ENCODE peak calls at places on chromosomes 12 and 14, in seven cellular contexts. One of them, this sample, is unnamed.

GRCh38 chr14:32711103-32711680 is 227.5 kb upstream of the NPAS3 start:
- DNase-seq in aorta: no peak
- DNase-seq in colonic mucosa: peak; percentile 22
- DNase-seq in body of pancreas: peak; percentile 51
- DNase-seq in naive thymus-derived CD4-positive, alpha-beta T cell: no peak
- DNase-seq in AG10803: peak; percentile 37
- DNase-seq in pancreas: peak; percentile 30
- DNase-seq in this sample: no peak

GRCh38 chr12:75850751-75851462 is 180.7 kb downstream of the PHLDA1 start:
- DNase-seq in aorta: no peak
- DNase-seq in colonic mucosa: peak; percentile 22
- DNase-seq in body of pancreas: no peak
- DNase-seq in naive thymus-derived CD4-positive, alpha-beta T cell: no peak
- DNase-seq in AG10803: peak; percentile 45
- DNase-seq in pancreas: no peak
- DNase-seq in this sample: peak; percentile 74

GRCh38 chr14:61514927-61515326 is 180.4 kb upstream of the HIF1A start:
- DNase-seq in aorta: no peak
- DNase-seq in colonic mucosa: no peak
- DNase-seq in body of pancreas: no peak
- DNase-seq in naive thymus-derived CD4-positive, alpha-beta T cell: no peak
- DNase-seq in AG10803: no peak
- DNase-seq in pancreas: no peak
- DNase-seq in this sample: no peak

GRCh38 chr12:120710805-120711296 is 593 bp downstream of the UNC119B start:
- DNase-seq in aorta: no peak
- DNase-seq in colonic mucosa: peak; percentile 51
- DNase-seq in body of pancreas: no peak
- DNase-seq in naive thymus-derived CD4-positive, alpha-beta T cell: peak; percentile 13
- DNase-seq in AG10803: no peak
- DNase-seq in pancreas: peak; percentile 27
- DNase-seq in this sample: no peak

GRCh38 chr14:29028973-29029582 is 262.5 kb downstream of the FOXG1 start:
- DNase-seq in aorta: no peak
- DNase-seq in colonic mucosa: no peak
- DNase-seq in body of pancreas: peak; percentile 29
- DNase-seq in naive thymus-derived CD4-positive, alpha-beta T cell: no peak
- DNase-seq in AG10803: no peak
- DNase-seq in pancreas: peak; percentile 13
- DNase-seq in this sample: no peak

GRCh38 chr14:77867476-77867875 is 67.6 kb downstream of the ADCK1 start:
- DNase-seq in aorta: no peak
- DNase-seq in colonic mucosa: no peak
- DNase-seq in body of pancreas: no peak
- DNase-seq in naive thymus-derived CD4-positive, alpha-beta T cell: no peak
- DNase-seq in AG10803: no peak
- DNase-seq in pancreas: no peak
- DNase-seq in this sample: no peak

GRCh38 chr12:68267892-68268396 is 14.5 kb upstream of the IL22 start:
- DNase-seq in aorta: no peak
- DNase-seq in colonic mucosa: no peak
- DNase-seq in body of pancreas: no peak
- DNase-seq in naive thymus-derived CD4-positive, alpha-beta T cell: no peak
- DNase-seq in AG10803: peak; percentile 96
- DNase-seq in pancreas: no peak
- DNase-seq in this sample: peak; percentile 64

GRCh38 chr12:85714425-85714824 is 121.8 kb downstream of the RASSF9 start:
- DNase-seq in aorta: no peak
- DNase-seq in colonic mucosa: no peak
- DNase-seq in body of pancreas: no peak
- DNase-seq in naive thymus-derived CD4-positive, alpha-beta T cell: no peak
- DNase-seq in AG10803: no peak
- DNase-seq in pancreas: no peak
- DNase-seq in this sample: no peak

GRCh38 chr14:105880616-105881015 is 354.2 kb downstream of the TMEM121 start:
- DNase-seq in aorta: peak; percentile 34
- DNase-seq in colonic mucosa: no peak
- DNase-seq in body of pancreas: no peak
- DNase-seq in naive thymus-derived CD4-positive, alpha-beta T cell: no peak
- DNase-seq in AG10803: no peak
- DNase-seq in pancreas: no peak
- DNase-seq in this sample: no peak

GRCh38 chr14:105878554-105878953 is 352.2 kb downstream of the TMEM121 start:
- DNase-seq in aorta: peak; percentile 11
- DNase-seq in colonic mucosa: no peak
- DNase-seq in body of pancreas: no peak
- DNase-seq in naive thymus-derived CD4-positive, alpha-beta T cell: no peak
- DNase-seq in AG10803: no peak
- DNase-seq in pancreas: no peak
- DNase-seq in this sample: no peak

GRCh38 chr14:105879503-105879866 is 353.1 kb downstream of the TMEM121 start:
- DNase-seq in aorta: no peak
- DNase-seq in colonic mucosa: no peak
- DNase-seq in body of pancreas: no peak
- DNase-seq in naive thymus-derived CD4-positive, alpha-beta T cell: no peak
- DNase-seq in AG10803: no peak
- DNase-seq in pancreas: no peak
- DNase-seq in this sample: no peak

GRCh38 chr14:105881021-105881930 is 354.9 kb downstream of the TMEM121 start:
- DNase-seq in aorta: peak; percentile 32
- DNase-seq in colonic mucosa: no peak
- DNase-seq in body of pancreas: no peak
- DNase-seq in naive thymus-derived CD4-positive, alpha-beta T cell: no peak
- DNase-seq in AG10803: no peak
- DNase-seq in pancreas: no peak
- DNase-seq in this sample: no peak

DNA sequence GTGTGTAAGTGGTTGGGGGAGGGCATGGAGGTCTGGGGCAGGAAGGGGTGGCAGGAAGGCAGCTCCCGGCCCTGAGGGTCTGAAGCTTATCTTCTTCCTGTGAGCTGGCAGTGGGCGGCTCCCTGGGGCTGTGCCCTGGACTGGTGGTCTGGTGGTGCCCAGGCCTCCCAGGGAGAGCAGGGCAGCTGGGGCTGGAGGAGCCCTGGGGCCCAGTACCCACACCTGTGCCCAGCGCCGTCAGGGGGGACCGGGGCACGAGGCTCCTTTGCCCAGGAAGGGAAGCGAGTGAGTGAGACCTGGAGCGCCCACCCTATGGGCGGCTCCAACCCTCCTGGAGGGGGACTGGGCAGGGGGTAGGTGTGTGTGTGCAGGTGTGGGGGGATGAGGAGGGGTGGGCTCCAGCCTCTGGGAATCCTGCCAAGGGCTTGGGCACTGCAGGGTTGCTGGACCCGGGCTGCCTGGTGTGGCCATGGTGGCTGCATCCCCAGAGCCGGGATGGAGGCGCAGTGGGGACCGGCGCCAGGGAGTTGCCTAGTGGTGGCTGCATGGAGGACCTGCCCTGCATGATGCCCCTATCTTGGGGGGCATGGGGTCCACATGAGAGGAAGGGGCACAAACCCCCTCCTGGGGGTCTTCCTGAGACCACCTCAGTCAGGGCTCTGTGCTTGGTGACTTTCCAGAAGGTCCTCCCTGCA is 353.6 kb downstream of the TMEM121 start:
- DNase-seq in aorta: peak; percentile 29
- DNase-seq in colonic mucosa: no peak
- DNase-seq in body of pancreas: no peak
- DNase-seq in naive thymus-derived CD4-positive, alpha-beta T cell: no peak
- DNase-seq in AG10803: no peak
- DNase-seq in pancreas: no peak
- DNase-seq in this sample: no peak
- H3K4me3 ChIP-seq in aorta: no peak overlapping the region
- H3K4me3 ChIP-seq in colonic mucosa: no peak overlapping the region
- H3K4me3 ChIP-seq in body of pancreas: no peak overlapping the region
- H3K4me3 ChIP-seq in naive thymus-derived CD4-positive, alpha-beta T cell: no peak overlapping the region
- H3K4me3 ChIP-seq in AG10803: no peak overlapping the region
- H3K4me3 ChIP-seq in pancreas: no peak overlapping the region
- H3K4me3 ChIP-seq in this sample: no peak overlapping the region

GRCh38 chr14:103126873-103127304 is 3.6 kb downstream of the TNFAIP2 start:
- DNase-seq in aorta: peak; percentile 49
- DNase-seq in colonic mucosa: peak; percentile 56
- DNase-seq in body of pancreas: peak; percentile 87
- DNase-seq in naive thymus-derived CD4-positive, alpha-beta T cell: no peak
- DNase-seq in AG10803: no peak
- DNase-seq in pancreas: peak; percentile 86
- DNase-seq in this sample: no peak
- H3K4me3 ChIP-seq in aorta: no peak overlapping the region
- H3K4me3 ChIP-seq in colonic mucosa: peak overlapping the region; percentile 16
- H3K4me3 ChIP-seq in body of pancreas: no peak overlapping the region
- H3K4me3 ChIP-seq in naive thymus-derived CD4-positive, alpha-beta T cell: no peak overlapping the region
- H3K4me3 ChIP-seq in AG10803: peak overlapping the region; percentile 20
- H3K4me3 ChIP-seq in pancreas: peak overlapping the region; percentile 27
- H3K4me3 ChIP-seq in this sample: peak overlapping the region; percentile 25

GRCh38 chr12:131928080-131928764 is 854 bp upstream of the PUS1 start:
- DNase-seq in aorta: no peak
- DNase-seq in colonic mucosa: no peak
- DNase-seq in body of pancreas: no peak
- DNase-seq in naive thymus-derived CD4-positive, alpha-beta T cell: no peak
- DNase-seq in AG10803: peak; percentile 27
- DNase-seq in pancreas: no peak
- DNase-seq in this sample: no peak
- H3K4me3 ChIP-seq in aorta: peak overlapping the region; percentile 31
- H3K4me3 ChIP-seq in colonic mucosa: peak overlapping the region; percentile 91
- H3K4me3 ChIP-seq in body of pancreas: peak overlapping the region; percentile 56
- H3K4me3 ChIP-seq in naive thymus-derived CD4-positive, alpha-beta T cell: peak overlapping the region; percentile 75
- H3K4me3 ChIP-seq in AG10803: peak overlapping the region; percentile 65
- H3K4me3 ChIP-seq in pancreas: peak overlapping the region; percentile 64
- H3K4me3 ChIP-seq in this sample: peak overlapping the region; percentile 93

GRCh38 chr14:105399441-105399775 is 1.1 kb downstream of the TEX22 start:
- DNase-seq in aorta: peak; percentile 47
- DNase-seq in colonic mucosa: no peak
- DNase-seq in body of pancreas: no peak
- DNase-seq in naive thymus-derived CD4-positive, alpha-beta T cell: no peak
- DNase-seq in AG10803: no peak
- DNase-seq in pancreas: no peak
- DNase-seq in this sample: no peak
- H3K4me3 ChIP-seq in aorta: no peak overlapping the region
- H3K4me3 ChIP-seq in colonic mucosa: peak overlapping the region; percentile 74
- H3K4me3 ChIP-seq in body of pancreas: no peak overlapping the region
- H3K4me3 ChIP-seq in naive thymus-derived CD4-positive, alpha-beta T cell: peak overlapping the region; percentile 63
- H3K4me3 ChIP-seq in AG10803: peak overlapping the region; percentile 84
- H3K4me3 ChIP-seq in pancreas: peak overlapping the region; percentile 86
- H3K4me3 ChIP-seq in this sample: peak overlapping the region; percentile 80

GRCh38 chr12:4027412-4027811 is 154.2 kb upstream of the PARP11 start:
- DNase-seq in aorta: no peak
- DNase-seq in colonic mucosa: no peak
- DNase-seq in body of pancreas: no peak
- DNase-seq in naive thymus-derived CD4-positive, alpha-beta T cell: peak; percentile 72
- DNase-seq in AG10803: no peak
- DNase-seq in pancreas: no peak
- DNase-seq in this sample: no peak
- H3K4me3 ChIP-seq in aorta: no peak overlapping the region
- H3K4me3 ChIP-seq in colonic mucosa: no peak overlapping the region
- H3K4me3 ChIP-seq in body of pancreas: no peak overlapping the region
- H3K4me3 ChIP-seq in naive thymus-derived CD4-positive, alpha-beta T cell: peak overlapping the region; percentile 63
- H3K4me3 ChIP-seq in AG10803: no peak overlapping the region
- H3K4me3 ChIP-seq in pancreas: no peak overlapping the region
- H3K4me3 ChIP-seq in this sample: no peak overlapping the region